ENCODE peak calls at places on chromosomes 7 and 10, in nine cellular contexts. Z is GM23248, N is MM.1S, X is PC-3, S is PC-9, D is SK-N-SH, B is hepatocyte, O is HCT116, W is GM23338. R is an unnamed sample.

GRCh38 chr7:2814682-2815522 is 29.2 kb downstream of the GNA12 start:
- DNase-seq in S (no peak), Z (no peak), W (peak; percentile 76), X (no peak), B (peak; percentile 42), O (no peak), D (no peak), N (no peak), R (no peak)

GRCh38 chr10:128028508-128029279 is 97.5 kb downstream of the MKI67 start:
- DNase-seq in O (no peak), Z (peak; percentile 15), D (no peak), B (no peak), N (no peak), W (no peak), X (no peak), S (no peak), R (no peak)

GRCh38 chr10:77587424-77587806 is 50.2 kb downstream of the KCNMA1 start:
- DNase-seq in D (no peak), Z (no peak), O (no peak), S (no peak), N (no peak), B (peak; percentile 57), X (no peak), W (no peak), R (no peak)

GRCh38 chr7:27689045-27689877 is 26.6 kb upstream of the HIBADH start:
- DNase-seq in B (peak; percentile 45), N (peak; percentile 10), O (no peak), D (peak; percentile 42), X (peak; percentile 67), W (peak; percentile 82), Z (peak; percentile 26), S (peak; percentile 49), R (peak; percentile 78)

GRCh38 chr10:111023060-111023459 is 53.8 kb upstream of the ADRA2A start:
- DNase-seq in S (no peak), N (no peak), O (no peak), X (no peak), B (no peak), Z (no peak), W (peak; percentile 16), D (no peak), R (no peak)

GRCh38 chr10:46523881-46524470 is 32.5 kb downstream of the GPRIN2 start:
- DNase-seq in O (peak; percentile 35), Z (peak; percentile 98), X (peak; percentile 99), N (no peak), S (peak; percentile 81), B (peak; percentile 58), D (peak; percentile 38), W (no peak), R (no peak)

GRCh38 chr10:109282510-109282909 is 640.8 kb downstream of the XPNPEP1 start:
- DNase-seq in S (no peak), B (peak; percentile 50), D (no peak), Z (peak; percentile 83), O (no peak), X (peak; percentile 35), N (no peak), W (no peak), R (no peak)

GRCh38 chr7:36029311-36029710 is 123.7 kb upstream of the EEPD1 start:
- DNase-seq in N (no peak), X (no peak), B (no peak), O (no peak), W (no peak), S (no peak), Z (no peak), D (no peak), R (no peak)

GRCh38 chr10:36597921-36598320 is 527.5 kb upstream of the ANKRD30A start:
- DNase-seq in X (peak; percentile 69), Z (no peak), W (no peak), O (no peak), S (no peak), D (no peak), N (no peak), B (peak; percentile 10), R (no peak)

GRCh38 chr7:33503014-33503413 is 373.6 kb downstream of the BBS9 start:
- DNase-seq in W (no peak), D (no peak), S (no peak), B (no peak), N (no peak), Z (no peak), X (no peak), O (no peak), R (no peak)

GRCh38 chr7:935321-936130 is 19.0 kb downstream of the ADAP1 start:
- DNase-seq in N (no peak), B (peak; percentile 5), D (no peak), X (no peak), O (no peak), W (no peak), Z (no peak), S (no peak), R (no peak)

GRCh38 chr10:11324761-11325321 is 286.6 kb downstream of the USP6NL start:
- DNase-seq in D (no peak), O (no peak), N (no peak), Z (no peak), B (no peak), X (no peak), S (no peak), W (no peak), R (no peak)

DNA sequence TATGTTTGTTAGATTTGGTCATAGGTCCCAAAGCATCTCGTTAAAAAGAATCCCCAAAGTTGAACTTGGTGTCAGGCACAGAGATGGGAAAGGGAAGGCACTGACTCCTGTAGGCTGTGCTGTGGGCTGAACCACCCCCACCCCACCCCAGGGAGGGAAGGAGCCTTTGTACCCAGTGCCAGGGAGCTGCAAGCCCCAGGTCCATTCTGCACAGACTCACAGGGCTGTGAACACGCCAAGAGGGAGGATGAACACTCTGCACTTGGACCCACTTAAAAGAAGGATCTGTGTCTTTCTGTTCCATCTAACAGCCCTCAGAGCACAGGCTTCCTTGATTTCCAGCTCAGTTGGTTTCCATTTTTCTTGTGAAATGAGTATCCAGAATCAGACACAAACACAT is 85.0 kb downstream of the GRB10 start:
- DNase-seq in B (no peak), S (no peak), W (no peak), X (no peak), O (no peak), D (no peak), N (no peak), Z (no peak), R (no peak)
- H3K9me2 ChIP-seq in B (no peaks in the 10 kb centered on the region), S (no peaks in the 10 kb centered on the region), W (no peaks in the 10 kb centered on the region), X (no peaks in the 10 kb centered on the region), O (no peaks in the 10 kb centered on the region), D (no peaks in the 10 kb centered on the region), N (no peaks in the 10 kb centered on the region), Z (no peaks in the 10 kb centered on the region), R (no peaks in the 10 kb centered on the region)

DNA sequence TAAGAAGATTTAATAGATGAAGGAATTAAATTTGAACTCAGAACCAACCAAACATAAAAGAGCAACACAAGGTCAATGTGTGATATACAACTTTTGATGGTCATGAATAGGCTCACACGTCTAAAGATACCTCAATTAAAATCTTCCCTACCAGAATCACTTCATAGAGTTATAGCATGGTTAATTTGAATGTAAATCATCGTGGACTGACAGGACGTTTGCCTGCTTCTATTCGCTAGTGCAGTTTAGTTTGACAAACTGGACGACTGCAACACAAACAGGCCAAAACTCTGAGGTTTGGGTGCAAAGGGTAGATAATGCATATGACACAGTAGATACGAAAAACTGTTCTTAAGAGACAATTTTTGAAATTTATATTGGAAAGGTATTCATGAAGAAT is 32.5 kb upstream of the CNTNAP2 start:
- DNase-seq in B (no peak), W (no peak), X (no peak), S (no peak), Z (no peak), D (no peak), O (no peak), N (no peak), R (no peak)
- H3K9me2 ChIP-seq in B (no peaks in the 10 kb centered on the region), W (no peaks in the 10 kb centered on the region), X (no peaks in the 10 kb centered on the region), S (no peaks in the 10 kb centered on the region), Z (no peaks in the 10 kb centered on the region), D (no peaks in the 10 kb centered on the region), O (no peaks in the 10 kb centered on the region), N (no peaks in the 10 kb centered on the region), R (no peaks in the 10 kb centered on the region)

GRCh38 chr7:10759120-10759519 is 214.6 kb upstream of the PHF14 start:
- DNase-seq in Z (no peak), B (no peak), D (no peak), W (no peak), N (no peak), O (no peak), S (no peak), X (no peak), R (no peak)
- H3K9me2 ChIP-seq in Z (no peaks in the 10 kb centered on the region), B (no peaks in the 10 kb centered on the region), D (no peaks in the 10 kb centered on the region), W (no peaks in the 10 kb centered on the region), N (no peaks in the 10 kb centered on the region), O (no peaks in the 10 kb centered on the region), S (no peaks in the 10 kb centered on the region), X (no peaks in the 10 kb centered on the region), R (no peaks in the 10 kb centered on the region)

GRCh38 chr10:67527351-67527750 is 168.6 kb downstream of the CTNNA3 start:
- DNase-seq in O (no peak), D (no peak), X (no peak), W (no peak), S (no peak), B (no peak), Z (no peak), N (no peak), R (no peak)
- H3K9me2 ChIP-seq in O (no peaks in the 10 kb centered on the region), D (peaks cover 3% of the 10 kb centered on the region), X (no peaks in the 10 kb centered on the region), W (no peaks in the 10 kb centered on the region), S (no peaks in the 10 kb centered on the region), B (no peaks in the 10 kb centered on the region), Z (no peaks in the 10 kb centered on the region), N (no peaks in the 10 kb centered on the region), R (no peaks in the 10 kb centered on the region)

GRCh38 chr7:7103343-7104313 is 78.7 kb upstream of the C1GALT1 start:
- DNase-seq in X (peak; percentile 81), D (peak; percentile 67), W (peak; percentile 77), Z (peak; percentile 78), N (peak; percentile 56), S (no peak), O (peak; percentile 48), B (peak; percentile 64), R (peak; percentile 65)

GRCh38 chr7:7100432-7100849 is 81.9 kb upstream of the C1GALT1 start:
- DNase-seq in Z (no peak), N (no peak), S (no peak), W (peak; percentile 76), B (peak; percentile 40), O (no peak), X (no peak), D (no peak), R (no peak)

GRCh38 chr7:7104971-7105370 is 77.4 kb upstream of the C1GALT1 start:
- DNase-seq in O (no peak), S (no peak), X (no peak), W (no peak), D (no peak), N (no peak), B (no peak), Z (no peak), R (no peak)

GRCh38 chr7:7104314-7104698 is 78.0 kb upstream of the C1GALT1 start:
- DNase-seq in W (no peak), Z (no peak), B (no peak), S (no peak), N (no peak), D (no peak), X (no peak), O (no peak), R (no peak)

DNA sequence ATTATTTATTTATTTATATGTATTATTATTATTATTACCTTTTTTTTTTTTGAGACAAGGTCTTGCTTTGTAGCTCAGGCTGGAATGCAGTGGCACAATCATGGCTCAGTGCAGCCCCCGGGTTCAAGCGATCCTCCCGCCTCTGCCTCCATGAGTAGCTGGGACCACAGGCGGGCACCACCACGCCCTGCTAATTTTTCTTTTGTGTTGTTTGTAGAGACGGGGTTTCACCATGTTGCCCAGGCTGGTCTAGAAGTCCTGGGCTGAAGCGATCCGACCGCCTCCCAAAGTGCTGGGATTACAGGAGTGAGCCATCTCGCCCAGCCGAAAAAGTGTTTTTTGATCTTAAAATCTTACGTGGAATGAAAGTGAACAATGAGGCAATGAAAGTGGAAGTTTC is 79.4 kb upstream of the C1GALT1 start:
- DNase-seq in D (no peak), N (no peak), O (no peak), Z (no peak), B (no peak), S (no peak), X (peak; percentile 23), W (no peak), R (no peak)
- H3K9me2 ChIP-seq in D (no peaks in the 10 kb centered on the region), N (no peaks in the 10 kb centered on the region), O (no peaks in the 10 kb centered on the region), Z (no peaks in the 10 kb centered on the region), B (no peaks in the 10 kb centered on the region), S (no peaks in the 10 kb centered on the region), X (no peaks in the 10 kb centered on the region), W (no peaks in the 10 kb centered on the region), R (no peaks in the 10 kb centered on the region)

R was measured in OCI-LY7.